ENCODE peak calls at places on chromosomes 12 and 14, in seven cellular contexts. F is small intestine; E is heart right ventricle; G is CD4-positive, CD25-positive, alpha-beta regulatory T cell; L is CD4-positive, alpha-beta memory T cell; B is fibroblast of lung; R is iPS DF 6.9. K is an unnamed sample.

GRCh38 chr14:21039059-21039422 is 3.1 kb upstream of the RNASE7 start:
- DNase-seq in F (peak; percentile 69), E (peak; percentile 86), G (no peak), L (no peak), B (peak; percentile 61), R (no peak), K (peak; percentile 86)

GRCh38 chr14:78157855-78158436 is 12.2 kb upstream of the NRXN3 start:
- DNase-seq in F (no peak), E (peak; percentile 17), G (peak; percentile 2), L (no peak), B (peak; percentile 49), R (no peak), K (no peak)

GRCh38 chr14:49677643-49678042 is 10.4 kb downstream of the POLE2 start:
- DNase-seq in F (no peak), E (no peak), G (no peak), L (no peak), B (no peak), R (no peak), K (no peak)

GRCh38 chr14:61562321-61563161 is 132.8 kb upstream of the HIF1A start:
- DNase-seq in F (peak; percentile 28), E (no peak), G (peak; percentile 63), L (peak; percentile 29), B (peak; percentile 100), R (no peak), K (no peak)

GRCh38 chr12:23880988-23881387 is 68.5 kb downstream of the SOX5 start:
- DNase-seq in F (no peak), E (no peak), G (no peak), L (no peak), B (no peak), R (no peak), K (no peak)

GRCh38 chr12:91851741-91852477 is 293.7 kb downstream of the BTG1 start:
- DNase-seq in F (no peak), E (no peak), G (no peak), L (no peak), B (no peak), R (no peak), K (no peak)

GRCh38 chr14:54488318-54488645 is 498 bp downstream of the GMFB start:
- DNase-seq in F (peak; percentile 46), E (no peak), G (no peak), L (no peak), B (no peak), R (no peak), K (no peak)

GRCh38 chr14:29806124-29806517 is 121.5 kb downstream of the PRKD1 start:
- DNase-seq in F (no peak), E (no peak), G (no peak), L (no peak), B (no peak), R (no peak), K (no peak)

GRCh38 chr12:233615-233968 is 19.6 kb upstream of the SLC6A12 start:
- DNase-seq in F (no peak), E (no peak), G (no peak), L (no peak), B (no peak), R (no peak), K (no peak)

GRCh38 chr14:22417914-22418313 is 171.1 kb downstream of the DAD1 start:
- DNase-seq in F (no peak), E (no peak), G (no peak), L (no peak), B (no peak), R (no peak), K (no peak)

GRCh38 chr12:115698257-115698656 is 579.2 kb downstream of the MED13L start:
- DNase-seq in F (no peak), E (no peak), G (no peak), L (no peak), B (no peak), R (no peak), K (no peak)

GRCh38 chr12:81078469-81079196 is 754 bp downstream of the ACSS3 start:
- DNase-seq in F (no peak), E (peak; percentile 45), G (no peak), L (no peak), B (peak; percentile 77), R (no peak), K (peak; percentile 30)

GRCh38 chr12:107179883-107180282 is 86.5 kb upstream of the CRY1 start:
- DNase-seq in F (no peak), E (no peak), G (no peak), L (no peak), B (peak; percentile 6), R (no peak), K (no peak)

GRCh38 chr12:25241171-25242020 is 9.3 kb downstream of the KRAS start:
- DNase-seq in F (peak; percentile 46), E (no peak), G (peak; percentile 69), L (peak; percentile 64), B (peak; percentile 47), R (no peak), K (no peak)

GRCh38 chr12:82357340-82357739 is 847 bp downstream of the CCDC59 start:
- DNase-seq in F (no peak), E (no peak), G (no peak), L (no peak), B (no peak), R (no peak), K (no peak)

GRCh38 chr12:114625294-114625851 is 58.6 kb downstream of the TBX3 start:
- DNase-seq in F (peak; percentile 46), E (peak; percentile 19), G (peak; percentile 30), L (no peak), B (peak; percentile 67), R (peak; percentile 71), K (peak; percentile 18)

GRCh38 chr12:74598819-74599218 is 61.2 kb downstream of the ATXN7L3B start:
- DNase-seq in F (no peak), E (no peak), G (no peak), L (no peak), B (peak; percentile 32), R (no peak), K (no peak)

GRCh38 chr14:69615471-69616407 is 4.3 kb downstream of the SUSD6 start:
- DNase-seq in F (peak; percentile 75), E (peak; percentile 84), G (peak; percentile 80), L (peak; percentile 65), B (peak; percentile 81), R (no peak), K (peak; percentile 67)
- H3K4me1 ChIP-seq in F (peaks cover 12% of the 10 kb centered on the region), E (peaks cover 90% of the 10 kb centered on the region), G (peaks cover 87% of the 10 kb centered on the region), L (peaks cover 87% of the 10 kb centered on the region), B (peaks cover 10% of the 10 kb centered on the region), R (peaks cover 2% of the 10 kb centered on the region), K (peaks cover 26% of the 10 kb centered on the region)

GRCh38 chr14:98903371-98903770 is 368.6 kb downstream of the BCL11B start:
- DNase-seq in F (no peak), E (no peak), G (no peak), L (no peak), B (no peak), R (no peak), K (no peak)
- H3K27ac ChIP-seq in F (no peak overlapping the region), E (no peak overlapping the region), G (no peak overlapping the region), L (no peak overlapping the region), B (no peak overlapping the region), R (no peak overlapping the region), K (no peak overlapping the region)

GRCh38 chr12:49296836-49297694 is 2.1 kb downstream of the PRPH start:
- DNase-seq in F (peak; percentile 59), E (no peak), G (peak; percentile 43), L (no peak), B (no peak), R (no peak), K (peak; percentile 59)
- H3K4me3 ChIP-seq in F (no peak overlapping the region), E (no peak overlapping the region), G (no peak overlapping the region), L (peak overlapping the region; percentile 36), B (no peak overlapping the region), R (peak overlapping the region; percentile 41), K (peak overlapping the region; percentile 4)

GRCh38 chr12:46385439-46385838 is 12.9 kb upstream of the SLC38A2 start:
- DNase-seq in F (no peak), E (no peak), G (no peak), L (no peak), B (no peak), R (no peak), K (no peak)
- H3K4me1 ChIP-seq in F (no peaks in the 10 kb centered on the region), E (peaks cover 62% of the 10 kb centered on the region), G (peaks cover 26% of the 10 kb centered on the region), L (peaks cover 25% of the 10 kb centered on the region), B (peaks cover 44% of the 10 kb centered on the region), R (peaks cover 3% of the 10 kb centered on the region), K (peaks cover 10% of the 10 kb centered on the region)

GRCh38 chr12:53984901-53985357 is at the start of gene HOXC10:
- DNase-seq in F (peak; percentile 85), E (peak; percentile 49), G (peak; percentile 84), L (peak; percentile 48), B (peak; percentile 49), R (peak; percentile 87), K (peak; percentile 84)

GRCh38 chr12:53982616-53983579 is 2.0 kb upstream of the HOXC10 start:
- DNase-seq in F (no peak), E (no peak), G (no peak), L (no peak), B (no peak), R (no peak), K (no peak)

GRCh38 chr12:53983580-53984572 is 1.1 kb upstream of the HOXC10 start:
- DNase-seq in F (no peak), E (no peak), G (no peak), L (no peak), B (no peak), R (no peak), K (no peak)

GRCh38 chr12:53980448-53981388 is 4.2 kb upstream of the HOXC10 start:
- DNase-seq in F (no peak), E (no peak), G (no peak), L (no peak), B (no peak), R (no peak), K (no peak)

GRCh38 chr12:53981652-53982565 is 3.0 kb upstream of the HOXC10 start:
- DNase-seq in F (no peak), E (no peak), G (no peak), L (no peak), B (no peak), R (no peak), K (no peak)
- H3K27ac ChIP-seq in F (no peak overlapping the region), E (no peak overlapping the region), G (no peak overlapping the region), L (no peak overlapping the region), B (no peak overlapping the region), R (no peak overlapping the region), K (no peak overlapping the region)

GRCh38 chr12:111152581-111152980 is 216.3 kb downstream of the PHETA1 start:
- DNase-seq in F (no peak), E (no peak), G (no peak), L (no peak), B (no peak), R (no peak), K (no peak)
- H3K4me3 ChIP-seq in F (no peak overlapping the region), E (no peak overlapping the region), G (no peak overlapping the region), L (no peak overlapping the region), B (no peak overlapping the region), R (no peak overlapping the region), K (no peak overlapping the region)

GRCh38 chr14:69643430-69644200 is 32.2 kb downstream of the SUSD6 start:
- DNase-seq in F (peak; percentile 95), E (peak; percentile 53), G (peak; percentile 56), L (no peak), B (peak; percentile 83), R (no peak), K (no peak)
- H3K4me1 ChIP-seq in F (peaks cover 20% of the 10 kb centered on the region), E (peaks cover 81% of the 10 kb centered on the region), G (peaks cover 30% of the 10 kb centered on the region), L (peaks cover 65% of the 10 kb centered on the region), B (peaks cover 14% of the 10 kb centered on the region), R (no peaks in the 10 kb centered on the region), K (peaks cover 19% of the 10 kb centered on the region)